ENCODE peak calls at places on chromosomes 16 and 17, in ten cellular contexts. T is ovary, Y is body of pancreas, N is A549, I is esophagus muscularis mucosa, J is erythroblast, X is uterus, G is right lobe of liver, F is stomach, B is transverse colon. Q is an unnamed sample.

GRCh38 chr16:56363181-56363716 is 62.1 kb downstream of the AMFR start:
- DNase-seq in T (no peak), J (no peak), Y (no peak), I (no peak), X (no peak), G (no peak), B (no peak), F (no peak), N (no peak), Q (no peak)

GRCh38 chr16:57032931-57033330 is 43.6 kb downstream of the NLRC5 start:
- DNase-seq in I (no peak), T (no peak), G (no peak), B (no peak), Y (no peak), X (no peak), J (no peak), F (no peak), N (no peak), Q (no peak)

GRCh38 chr16:2527071-2527783 is 4.0 kb downstream of the CEMP1 start:
- DNase-seq in I (no peak), J (no peak), Y (no peak), B (no peak), G (no peak), F (no peak), T (no peak), N (no peak), X (no peak), Q (no peak)

GRCh38 chr17:78357177-78357586 is 2.7 kb downstream of the SOCS3 start:
- DNase-seq in J (no peak), Y (peak; percentile 34), F (no peak), X (peak; percentile 45), I (no peak), T (peak; percentile 67), G (peak; percentile 82), N (no peak), B (no peak), Q (peak; percentile 77)

GRCh38 chr17:28008526-28008925 is 34.0 kb upstream of the NLK start:
- DNase-seq in Y (peak; percentile 69), N (peak; percentile 21), F (peak; percentile 46), J (peak; percentile 61), T (no peak), B (peak; percentile 38), X (no peak), I (no peak), G (no peak), Q (peak; percentile 61)

GRCh38 chr17:65495255-65496060 is 66.0 kb downstream of the AXIN2 start:
- DNase-seq in J (no peak), T (no peak), Y (no peak), F (no peak), G (no peak), I (no peak), N (no peak), X (no peak), B (peak; percentile 39), Q (no peak)

GRCh38 chr17:71423871-71424546 is 696.8 kb upstream of the SOX9 start:
- DNase-seq in B (no peak), T (no peak), X (no peak), F (no peak), Y (no peak), G (no peak), N (no peak), J (no peak), I (no peak), Q (no peak)

GRCh38 chr17:74904687-74905409 is 11.4 kb upstream of the FADS6 start:
- DNase-seq in F (no peak), G (no peak), Y (no peak), B (no peak), J (no peak), I (no peak), X (no peak), T (no peak), N (no peak), Q (no peak)

GRCh38 chr16:87580855-87581261 is 21.4 kb upstream of the JPH3 start:
- DNase-seq in B (no peak), I (no peak), F (no peak), G (no peak), N (no peak), X (no peak), Y (no peak), T (no peak), J (no peak), Q (no peak)

GRCh38 chr16:56606688-56607618 is 1.4 kb upstream of the MT2A start:
- DNase-seq in B (peak; percentile 67), I (peak; percentile 96), J (no peak), G (peak; percentile 81), N (peak; percentile 83), Y (peak; percentile 55), T (peak; percentile 86), X (peak; percentile 80), F (peak; percentile 62), Q (peak; percentile 93)

GRCh38 chr17:31882571-31882970 is 18.9 kb downstream of the UTP6 start:
- DNase-seq in X (no peak), G (no peak), I (no peak), F (no peak), Y (no peak), T (no peak), N (no peak), J (no peak), B (no peak), Q (no peak)

GRCh38 chr17:37824534-37825485 is 80.0 kb upstream of the HNF1B start:
- DNase-seq in B (no peak), T (no peak), N (peak; percentile 95), Y (no peak), J (no peak), G (peak; percentile 49), X (no peak), F (no peak), I (no peak), Q (no peak)
- TF ChIP-seq POLR2A in B (no peak), T (no peak), N (no peak), Y (no peak), J (no peak), G (no peak), X (no peak), F (no peak), I (no peak), Q (no peak)

GRCh38 chr17:83149326-83149725 is 69.9 kb downstream of the METRNL start:
- DNase-seq in B (no peak), G (no peak), J (no peak), T (no peak), N (no peak), I (peak; percentile 72), Y (peak; percentile 2), X (no peak), F (no peak), Q (no peak)
- TF ChIP-seq POLR2A in B (no peak), G (no peak), J (no peak), T (no peak), N (no peak), I (no peak), Y (no peak), X (no peak), F (no peak), Q (no peak)

GRCh38 chr16:75252946-75253911 is 1.8 kb upstream of the BCAR1 start:
- DNase-seq in N (no peak), I (no peak), B (no peak), F (no peak), J (no peak), X (peak; percentile 68), T (peak; percentile 49), Y (no peak), G (no peak), Q (peak; percentile 44)

GRCh38 chr16:75250089-75250808 is 1.2 kb downstream of the BCAR1 start:
- DNase-seq in B (peak; percentile 81), J (peak; percentile 57), F (peak; percentile 90), T (no peak), X (no peak), G (peak; percentile 80), I (no peak), Y (peak; percentile 79), N (peak; percentile 63), Q (peak; percentile 64)

GRCh38 chr16:75250809-75251279 is 580 bp downstream of the BCAR1 start:
- DNase-seq in T (no peak), X (peak; percentile 51), I (no peak), G (peak; percentile 80), F (peak; percentile 80), B (peak; percentile 77), J (peak; percentile 76), Y (peak; percentile 79), N (peak; percentile 91), Q (peak; percentile 56)

GRCh38 chr16:75252049-75252864 is 833 bp upstream of the BCAR1 start:
- DNase-seq in T (peak; percentile 52), F (no peak), Y (no peak), B (no peak), I (no peak), G (no peak), N (no peak), X (no peak), J (no peak), Q (no peak)

GRCh38 chr16:75251280-75252048 is at the start of gene BCAR1:
- DNase-seq in X (peak; percentile 89), F (peak; percentile 93), G (peak; percentile 94), J (peak; percentile 90), I (peak; percentile 96), N (peak; percentile 87), B (peak; percentile 88), T (peak; percentile 85), Y (peak; percentile 89), Q (peak; percentile 93)
- TF ChIP-seq POLR2A in X (peak; percentile 71), F (no peak), G (peak; percentile 95), J (peak; percentile 31), I (no peak), N (peak; percentile 65), B (no peak), T (peak; percentile 15), Y (no peak), Q (peak; percentile 85)

DNA sequence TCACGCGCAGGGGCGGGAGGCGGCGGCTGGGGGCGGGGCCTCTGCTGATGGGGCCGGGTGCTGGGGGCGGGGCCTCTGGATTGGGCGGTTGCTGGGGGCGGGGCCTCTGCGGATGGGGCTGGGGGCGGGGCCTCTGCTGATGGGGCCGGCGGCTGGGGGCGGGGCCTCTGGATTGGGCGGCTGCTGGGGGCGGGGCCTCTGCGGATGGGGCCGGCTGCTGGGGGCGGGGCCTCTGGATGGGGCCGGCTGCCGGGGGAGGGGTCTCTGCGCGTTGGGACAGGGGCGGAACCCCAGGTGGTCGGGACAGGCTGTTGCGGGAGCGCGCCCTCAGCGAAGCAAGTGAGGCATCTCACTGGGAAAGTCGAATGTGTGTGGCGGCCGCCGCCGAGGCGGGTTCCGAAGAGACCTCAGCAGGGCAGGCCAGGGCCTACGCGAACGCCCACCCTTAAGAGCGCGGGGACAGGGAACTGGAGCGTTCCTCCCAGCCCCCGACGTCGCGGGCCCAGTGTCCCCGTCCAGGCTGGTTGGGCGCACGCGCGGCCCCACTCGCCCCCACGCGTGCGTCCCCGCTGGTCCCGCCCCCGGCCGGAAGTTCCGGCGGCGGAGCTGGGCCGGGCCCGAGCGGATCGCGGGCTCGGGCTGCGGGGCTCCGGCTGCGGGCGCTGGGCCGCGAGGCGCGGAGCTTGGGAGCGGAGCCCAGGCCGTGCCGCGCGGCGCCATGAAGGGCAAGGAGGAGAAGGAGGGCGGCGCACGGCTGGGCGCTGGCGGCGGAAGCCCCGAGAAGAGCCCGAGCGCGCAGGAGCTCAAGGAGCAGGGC is at the start of gene STUB1:
- DNase-seq in B (peak; percentile 92), J (peak; percentile 95), T (peak; percentile 92), N (no peak), F (peak; percentile 89), G (peak; percentile 94), X (peak; percentile 90), Y (peak; percentile 87), I (peak; percentile 98), Q (peak; percentile 91)
- TF ChIP-seq POLR2A in B (peak; percentile 44), J (peak; percentile 63), T (peak; percentile 61), N (peak; percentile 48), F (no peak), G (peak; percentile 81), X (peak; percentile 66), Y (peak; percentile 41), I (no peak), Q (peak; percentile 78)

Q was measured in adrenal gland.